ENCODE peak calls at places on chromosomes 7 and 10, in nine cellular contexts. J is GM10248, R is pancreas, K is neural progenitor cell, X is A549, E is dorsolateral prefrontal cortex, O is BJ, M is AG04450, S is left ventricle myocardium inferior. U is an unnamed sample.

GRCh38 chr7:83941300-83941699 is 253.3 kb downstream of the SEMA3A start:
- DNase-seq in J (no peak), R (no peak), K (no peak), X (no peak), E (no peak), O (no peak), M (no peak), S (no peak), U (no peak)

GRCh38 chr10:14325325-14325955 is 5.3 kb downstream of the FRMD4A start:
- DNase-seq in J (peak; percentile 32), R (peak; percentile 30), K (peak; percentile 59), X (peak; percentile 64), E (no peak), O (no peak), M (no peak), S (peak; percentile 22), U (peak; percentile 68)

GRCh38 chr7:150756858-150757257 is 19.6 kb downstream of the GIMAP5 start:
- DNase-seq in J (peak; percentile 40), R (no peak), K (peak; percentile 36), X (no peak), E (no peak), O (no peak), M (no peak), S (no peak), U (peak; percentile 46)

GRCh38 chr10:49592726-49593563 is 17.2 kb upstream of the SLC18A3 start:
- DNase-seq in J (peak; percentile 80), R (peak; percentile 42), K (peak; percentile 77), X (peak; percentile 62), E (no peak), O (no peak), M (peak; percentile 10), S (no peak), U (peak; percentile 73)

GRCh38 chr7:132234751-132235150 is 341.5 kb downstream of the PLXNA4 start:
- DNase-seq in J (no peak), R (no peak), K (no peak), X (no peak), E (no peak), O (no peak), M (no peak), S (no peak), U (no peak)

GRCh38 chr10:129916506-129916995 is 47.5 kb downstream of the EBF3 start:
- DNase-seq in J (no peak), R (no peak), K (no peak), X (no peak), E (no peak), O (no peak), M (no peak), S (no peak), U (no peak)

GRCh38 chr7:140625908-140626868 is 14.4 kb downstream of the DENND2A start:
- DNase-seq in J (no peak), R (peak; percentile 40), K (peak; percentile 48), X (peak; percentile 83), E (peak; percentile 44), O (peak; percentile 97), M (peak; percentile 99), S (peak; percentile 92), U (peak; percentile 84)

GRCh38 chr7:149690688-149691446 is 82.5 kb downstream of the ZNF467 start:
- DNase-seq in J (no peak), R (no peak), K (peak; percentile 73), X (peak; percentile 91), E (no peak), O (no peak), M (no peak), S (peak; percentile 17), U (peak; percentile 91)

GRCh38 chr7:38727184-38727940 is 96.2 kb upstream of the AMPH start:
- DNase-seq in J (no peak), R (no peak), K (no peak), X (no peak), E (no peak), O (no peak), M (no peak), S (no peak), U (no peak)

GRCh38 chr10:16941865-16942264 is 124.6 kb upstream of the RSU1 start:
- DNase-seq in J (no peak), R (no peak), K (no peak), X (no peak), E (no peak), O (no peak), M (no peak), S (no peak), U (no peak)

GRCh38 chr7:77353407-77353721 is 62.8 kb downstream of the GSAP start:
- DNase-seq in J (no peak), R (no peak), K (no peak), X (no peak), E (no peak), O (no peak), M (no peak), S (no peak), U (no peak)

GRCh38 chr7:6575246-6576023 is 1.8 kb upstream of the ZDHHC4 start:
- DNase-seq in J (no peak), R (no peak), K (no peak), X (no peak), E (no peak), O (no peak), M (no peak), S (no peak), U (no peak)

GRCh38 chr7:6578114-6579084 is 1.1 kb downstream of the ZDHHC4 start:
- DNase-seq in J (no peak), R (no peak), K (no peak), X (peak; percentile 62), E (no peak), O (no peak), M (no peak), S (no peak), U (no peak)

GRCh38 chr7:6577369-6578113 is at the start of gene ZDHHC4:
- DNase-seq in J (peak; percentile 99), R (peak; percentile 80), K (peak; percentile 89), X (peak; percentile 93), E (peak; percentile 78), O (peak; percentile 22), M (peak; percentile 61), S (peak; percentile 91), U (peak; percentile 80)

GRCh38 chr7:6576024-6576866 is 1.0 kb upstream of the ZDHHC4 start:
- DNase-seq in J (no peak), R (no peak), K (no peak), X (no peak), E (no peak), O (no peak), M (no peak), S (no peak), U (no peak)

DNA sequence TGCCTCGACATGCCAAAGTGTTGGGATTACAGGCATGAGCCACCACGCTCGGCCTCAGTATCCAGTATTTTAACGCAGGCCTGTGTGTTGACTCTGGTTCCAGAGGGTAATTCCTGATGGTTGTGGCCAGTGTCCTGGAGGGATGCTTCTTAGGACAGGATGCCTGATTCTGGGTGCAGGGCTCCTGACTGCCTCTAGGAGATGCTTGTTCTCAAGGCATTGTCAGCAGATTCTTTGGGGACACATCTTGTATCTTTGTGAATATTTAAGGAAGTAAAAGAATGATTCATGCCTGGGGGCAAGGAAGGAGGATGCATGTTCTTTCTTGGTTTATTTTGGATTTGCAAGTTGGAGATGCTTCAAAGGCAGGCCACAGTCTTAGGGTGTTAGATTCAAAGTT is 2.2 kb downstream of the ZDHHC4 start:
- DNase-seq in J (no peak), R (no peak), K (no peak), X (peak; percentile 61), E (no peak), O (no peak), M (no peak), S (no peak), U (no peak)
- TF ChIP-seq CTCF in J (peak; percentile 24), R (no peak), K (peak; percentile 8), X (no peak), E (peak; percentile 27), O (peak; percentile 12), M (peak; percentile 19), S (no peak), U (no peak)

GRCh38 chr7:7739204-7739603 is 20.8 kb upstream of the RPA3 start:
- DNase-seq in J (no peak), R (no peak), K (no peak), X (no peak), E (no peak), O (no peak), M (no peak), S (no peak), U (no peak)

GRCh38 chr7:7738177-7738576 is 19.8 kb upstream of the RPA3 start:
- DNase-seq in J (no peak), R (no peak), K (no peak), X (no peak), E (no peak), O (no peak), M (no peak), S (no peak), U (no peak)

GRCh38 chr7:7738622-7739021 is 20.2 kb upstream of the RPA3 start:
- DNase-seq in J (no peak), R (no peak), K (no peak), X (no peak), E (no peak), O (no peak), M (no peak), S (no peak), U (no peak)

GRCh38 chr7:7737674-7738073 is 19.3 kb upstream of the RPA3 start:
- DNase-seq in J (no peak), R (no peak), K (no peak), X (peak; percentile 9), E (no peak), O (no peak), M (no peak), S (no peak), U (no peak)

DNA sequence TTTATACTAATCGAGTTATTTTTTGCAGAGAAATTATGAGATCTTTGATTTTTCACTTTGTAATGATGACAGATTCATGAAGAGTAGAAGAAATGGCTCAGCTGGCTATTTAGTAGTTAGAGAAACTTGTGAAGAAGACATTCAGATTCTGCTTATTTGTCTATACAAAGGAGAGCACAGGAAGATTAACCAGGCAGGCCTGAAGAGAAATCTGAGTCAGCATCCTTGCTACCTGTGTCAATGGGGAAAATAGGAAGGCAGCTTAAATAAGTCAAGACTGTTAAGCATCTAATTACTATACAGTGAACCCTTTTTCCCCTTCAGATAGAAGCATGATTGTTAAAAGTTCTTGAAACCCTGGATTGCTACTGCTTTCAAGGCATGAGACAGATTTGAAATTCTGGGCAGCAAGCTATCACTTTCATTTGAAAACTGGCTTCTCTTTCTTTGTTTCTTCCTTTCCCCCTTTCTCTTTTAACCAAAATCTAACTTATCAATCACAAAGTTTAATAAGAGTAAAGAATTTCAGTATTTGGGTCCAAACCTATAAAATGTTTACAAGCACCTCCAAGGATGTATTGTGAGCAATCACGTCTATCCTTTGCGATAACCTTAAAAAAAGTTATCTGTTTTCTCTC is 21.4 kb upstream of the RPA3 start:
- DNase-seq in J (no peak), R (no peak), K (peak; percentile 49), X (no peak), E (no peak), O (no peak), M (no peak), S (no peak), U (no peak)
- TF ChIP-seq CTCF in J (no peak), R (no peak), K (no peak), X (no peak), E (no peak), O (no peak), M (no peak), S (no peak), U (no peak)

GRCh38 chr7:134985894-134986362 is 380 bp upstream of the AGBL3 start:
- DNase-seq in J (no peak), R (no peak), K (no peak), X (no peak), E (no peak), O (no peak), M (no peak), S (no peak), U (no peak)
- TF ChIP-seq CTCF in J (peak; percentile 18), R (no peak), K (no peak), X (no peak), E (no peak), O (no peak), M (no peak), S (no peak), U (no peak)

GRCh38 chr7:3399858-3400257 is 98.8 kb downstream of the SDK1 start:
- DNase-seq in J (no peak), R (no peak), K (peak; percentile 85), X (peak; percentile 61), E (no peak), O (no peak), M (no peak), S (no peak), U (peak; percentile 47)
- TF ChIP-seq CTCF in J (no peak), R (no peak), K (peak; percentile 71), X (peak; percentile 28), E (no peak), O (no peak), M (peak; percentile 29), S (peak; percentile 21), U (no peak)

U was measured in MCF 10A.